ENCODE peak calls at places on chromosomes 4 and X, in eight cellular contexts. B is T47D, N is RKO, I is AG08396, V is anterior cingulate cortex, A is left colon, C is hippocampal formation, W is globus pallidus. Y is an unnamed sample.

GRCh38 chr4:6608758-6609414 is 31.6 kb upstream of the MRFAP1 start:
- DNase-seq in C (no peak), W (no peak), B (no peak), N (no peak), I (no peak), A (no peak), V (peak), Y (no peak)

GRCh38 chr4:122542411-122543236 is 78.2 kb downstream of the IL21 start:
- DNase-seq in I (peak), A (no peak), B (no peak), V (no peak), N (no peak), W (no peak), C (no peak), Y (no peak)

GRCh38 chrX:11089802-11090201 is 21.3 kb upstream of the HCCS start:
- DNase-seq in B (no peak), V (no peak), W (no peak), I (no peak), N (no peak), A (no peak), C (no peak), Y (no peak)

GRCh38 chrX:16124201-16124600 is 836 bp downstream of the GRPR start:
- DNase-seq in B (no peak), V (no peak), I (no peak), W (no peak), N (no peak), A (no peak), C (no peak), Y (no peak)

GRCh38 chr4:32342054-32342453 is 1621.9 kb downstream of the PCDH7 start:
- DNase-seq in N (no peak), V (no peak), I (no peak), C (no peak), B (no peak), A (no peak), W (no peak), Y (no peak)

GRCh38 chrX:9465380-9466114 is 689 bp downstream of the TBL1X start:
- DNase-seq in V (no peak), B (no peak), I (peak), W (no peak), N (no peak), A (peak), C (peak), Y (peak)

GRCh38 chr4:38866973-38867477 is 581 bp upstream of the FAM114A1 start:
- DNase-seq in N (no peak), V (no peak), B (no peak), A (no peak), C (no peak), I (no peak), W (peak), Y (no peak)

GRCh38 chrX:21374163-21374993 is at the start of gene CNKSR2:
- DNase-seq in B (no peak), V (peak), C (peak), W (no peak), A (peak), N (no peak), I (peak), Y (peak)

GRCh38 chr4:185761352-185762235 is 50.4 kb downstream of the SORBS2 start:
- DNase-seq in V (no peak), N (no peak), I (no peak), B (no peak), W (no peak), C (no peak), A (no peak), Y (no peak)

GRCh38 chr4:105145913-105146285 is 777 bp upstream of the TET2 start:
- DNase-seq in I (no peak), N (no peak), A (peak), V (no peak), C (no peak), B (no peak), W (peak), Y (peak)

GRCh38 chrX:125202486-125203378 is 116.9 kb upstream of the TEX13C start:
- DNase-seq in I (no peak), A (no peak), W (no peak), C (no peak), N (no peak), B (no peak), V (no peak), Y (no peak)

GRCh38 chr4:88706574-88706973 is 8.9 kb upstream of the NAP1L5 start:
- DNase-seq in C (peak), B (peak), A (no peak), W (peak), N (peak), I (peak), V (peak), Y (no peak)

GRCh38 chrX:44871114-44871645 is 1.8 kb upstream of the KDM6A start:
- DNase-seq in A (peak), V (no peak), I (no peak), B (no peak), W (no peak), N (no peak), C (no peak), Y (no peak)

GRCh38 chr4:158159054-158159717 is 13.6 kb downstream of the GASK1B start:
- DNase-seq in I (no peak), N (no peak), V (no peak), C (no peak), W (no peak), B (no peak), A (no peak), Y (no peak)

GRCh38 chr4:78691971-78692814 is 84.0 kb upstream of the BMP2K start:
- DNase-seq in A (no peak), I (no peak), N (no peak), V (no peak), C (no peak), B (no peak), W (peak), Y (no peak)

GRCh38 chrX:48617542-48618340 is 20.4 kb downstream of the WDR13 start:
- DNase-seq in C (no peak), I (no peak), W (no peak), B (no peak), V (no peak), N (no peak), A (no peak), Y (no peak)

GRCh38 chr4:106266201-106266600 is 49.8 kb downstream of the TBCK start:
- DNase-seq in V (no peak), A (no peak), C (no peak), I (peak), N (peak), B (peak), W (peak), Y (no peak)

GRCh38 chr4:99649208-99649607 is 8.4 kb downstream of the C4orf54 start:
- DNase-seq in V (no peak), A (no peak), C (no peak), I (no peak), W (no peak), N (no peak), B (no peak), Y (no peak)

GRCh38 chrX:54994668-54995452 is 872 bp upstream of the PFKFB1 start:
- DNase-seq in A (no peak), I (no peak), N (no peak), V (no peak), W (no peak), C (no peak), B (no peak), Y (no peak)

GRCh38 chr4:186132577-186133277 is 28.2 kb downstream of the FAM149A start:
- DNase-seq in A (no peak), W (no peak), I (no peak), B (no peak), C (no peak), N (peak), V (no peak), Y (no peak)

Y was measured in pancreas.